ENCODE peak calls at places on chromosomes 3 and 15, in seven cellular contexts. One of them, this sample, is unnamed.

GRCh38 chr3:173397161-173398110 is at the start of gene NLGN1:
- DNase-seq in mesendoderm: peak
- DNase-seq in H1: peak
- DNase-seq in mesenchymal stem cell: peak
- DNase-seq in H9: peak
- DNase-seq in IMR-90: peak
- DNase-seq in neuronal stem cell: peak
- DNase-seq in this sample: peak

GRCh38 chr3:194395767-194396527 is 3.1 kb downstream of the GP5 start:
- DNase-seq in H1: peak
- DNase-seq in IMR-90: peak
- DNase-seq in mesendoderm: peak
- DNase-seq in H9: peak
- DNase-seq in mesenchymal stem cell: peak
- DNase-seq in neuronal stem cell: no peak
- DNase-seq in this sample: no peak

GRCh38 chr15:100985401-100985800 is 66.2 kb downstream of the LRRK1 start:
- DNase-seq in mesenchymal stem cell: no peak
- DNase-seq in H1: no peak
- DNase-seq in neuronal stem cell: no peak
- DNase-seq in H9: no peak
- DNase-seq in IMR-90: no peak
- DNase-seq in mesendoderm: no peak
- DNase-seq in this sample: no peak

GRCh38 chr15:51849866-51850265 is 20.4 kb downstream of the TMOD3 start:
- DNase-seq in neuronal stem cell: no peak
- DNase-seq in mesenchymal stem cell: no peak
- DNase-seq in IMR-90: no peak
- DNase-seq in mesendoderm: no peak
- DNase-seq in H9: no peak
- DNase-seq in H1: no peak
- DNase-seq in this sample: no peak

GRCh38 chr3:101950985-101951733 is 101.8 kb downstream of the NFKBIZ start:
- DNase-seq in mesenchymal stem cell: no peak
- DNase-seq in H9: no peak
- DNase-seq in IMR-90: no peak
- DNase-seq in H1: no peak
- DNase-seq in neuronal stem cell: no peak
- DNase-seq in mesendoderm: no peak
- DNase-seq in this sample: peak

GRCh38 chr3:136055491-136055890 is 90.0 kb downstream of the PPP2R3A start:
- DNase-seq in mesenchymal stem cell: no peak
- DNase-seq in H9: no peak
- DNase-seq in IMR-90: peak
- DNase-seq in mesendoderm: no peak
- DNase-seq in neuronal stem cell: no peak
- DNase-seq in H1: no peak
- DNase-seq in this sample: no peak

GRCh38 chr3:42823351-42823750 is 14.1 kb downstream of the ACKR2 start:
- DNase-seq in mesendoderm: no peak
- DNase-seq in neuronal stem cell: no peak
- DNase-seq in mesenchymal stem cell: no peak
- DNase-seq in H1: no peak
- DNase-seq in H9: no peak
- DNase-seq in IMR-90: peak
- DNase-seq in this sample: no peak

GRCh38 chr3:39361252-39361927 is 21.8 kb upstream of the SLC25A38 start:
- DNase-seq in mesenchymal stem cell: no peak
- DNase-seq in H1: no peak
- DNase-seq in IMR-90: no peak
- DNase-seq in H9: no peak
- DNase-seq in neuronal stem cell: no peak
- DNase-seq in mesendoderm: no peak
- DNase-seq in this sample: no peak

GRCh38 chr15:53910236-53910849 is 67.9 kb upstream of the UNC13C start:
- DNase-seq in neuronal stem cell: no peak
- DNase-seq in mesenchymal stem cell: no peak
- DNase-seq in mesendoderm: no peak
- DNase-seq in IMR-90: no peak
- DNase-seq in H1: no peak
- DNase-seq in H9: no peak
- DNase-seq in this sample: peak

GRCh38 chr3:82002993-82003642 is 241.7 kb upstream of the GBE1 start:
- DNase-seq in mesenchymal stem cell: no peak
- DNase-seq in mesendoderm: no peak
- DNase-seq in H9: no peak
- DNase-seq in H1: no peak
- DNase-seq in IMR-90: no peak
- DNase-seq in neuronal stem cell: no peak
- DNase-seq in this sample: no peak

GRCh38 chr15:78625621-78626280 is 5.0 kb upstream of the CHRNA3 start:
- DNase-seq in H9: no peak
- DNase-seq in mesendoderm: no peak
- DNase-seq in IMR-90: no peak
- DNase-seq in neuronal stem cell: no peak
- DNase-seq in mesenchymal stem cell: no peak
- DNase-seq in H1: no peak
- DNase-seq in this sample: no peak

GRCh38 chr15:33448151-33448550 is 137.4 kb downstream of the RYR3 start:
- DNase-seq in H1: no peak
- DNase-seq in neuronal stem cell: no peak
- DNase-seq in mesendoderm: no peak
- DNase-seq in mesenchymal stem cell: no peak
- DNase-seq in IMR-90: no peak
- DNase-seq in H9: no peak
- DNase-seq in this sample: no peak

GRCh38 chr15:84669726-84670125 is 11.7 kb upstream of the NMB start:
- DNase-seq in H9: no peak
- DNase-seq in IMR-90: peak
- DNase-seq in mesenchymal stem cell: no peak
- DNase-seq in H1: peak
- DNase-seq in neuronal stem cell: no peak
- DNase-seq in mesendoderm: no peak
- DNase-seq in this sample: no peak

GRCh38 chr3:39961404-39961693 is 151.9 kb downstream of the MYRIP start:
- DNase-seq in mesendoderm: no peak
- DNase-seq in neuronal stem cell: no peak
- DNase-seq in mesenchymal stem cell: no peak
- DNase-seq in H1: no peak
- DNase-seq in IMR-90: no peak
- DNase-seq in H9: no peak
- DNase-seq in this sample: no peak

GRCh38 chr3:197957775-197958103 is 2.3 kb upstream of the LMLN start:
- DNase-seq in IMR-90: no peak
- DNase-seq in H9: no peak
- DNase-seq in H1: no peak
- DNase-seq in mesendoderm: no peak
- DNase-seq in neuronal stem cell: no peak
- DNase-seq in mesenchymal stem cell: no peak
- DNase-seq in this sample: peak

GRCh38 chr3:8746780-8747345 is 13.3 kb downstream of the CAV3 start:
- DNase-seq in mesendoderm: no peak
- DNase-seq in mesenchymal stem cell: no peak
- DNase-seq in neuronal stem cell: no peak
- DNase-seq in H1: no peak
- DNase-seq in IMR-90: no peak
- DNase-seq in H9: no peak
- DNase-seq in this sample: no peak

GRCh38 chr3:194933465-194933864 is 247.8 kb downstream of the FAM43A start:
- DNase-seq in mesenchymal stem cell: no peak
- DNase-seq in H1: peak
- DNase-seq in mesendoderm: no peak
- DNase-seq in H9: no peak
- DNase-seq in neuronal stem cell: no peak
- DNase-seq in IMR-90: no peak
- DNase-seq in this sample: no peak

GRCh38 chr3:134978658-134979057 is 183.6 kb downstream of the EPHB1 start:
- DNase-seq in H9: no peak
- DNase-seq in neuronal stem cell: no peak
- DNase-seq in IMR-90: no peak
- DNase-seq in mesenchymal stem cell: no peak
- DNase-seq in mesendoderm: peak
- DNase-seq in H1: no peak
- DNase-seq in this sample: no peak

GRCh38 chr3:123113889-123114450 is 47.1 kb downstream of the PDIA5 start:
- DNase-seq in H9: no peak
- DNase-seq in H1: no peak
- DNase-seq in mesenchymal stem cell: peak
- DNase-seq in IMR-90: no peak
- DNase-seq in mesendoderm: peak
- DNase-seq in neuronal stem cell: no peak
- DNase-seq in this sample: no peak

GRCh38 chr3:187551419-187551818 is 118.8 kb downstream of the SST start:
- DNase-seq in IMR-90: peak
- DNase-seq in neuronal stem cell: no peak
- DNase-seq in mesenchymal stem cell: peak
- DNase-seq in mesendoderm: no peak
- DNase-seq in H9: no peak
- DNase-seq in H1: no peak
- DNase-seq in this sample: no peak

GRCh38 chr15:60973637-60974415 is 255.3 kb downstream of the RORA start:
- DNase-seq in H9: no peak
- DNase-seq in H1: no peak
- DNase-seq in mesendoderm: no peak
- DNase-seq in mesenchymal stem cell: peak
- DNase-seq in neuronal stem cell: peak
- DNase-seq in IMR-90: peak
- DNase-seq in this sample: no peak

GRCh38 chr3:155184027-155184426 is 103.9 kb downstream of the MME start:
- DNase-seq in neuronal stem cell: no peak
- DNase-seq in mesendoderm: no peak
- DNase-seq in H1: no peak
- DNase-seq in H9: no peak
- DNase-seq in mesenchymal stem cell: peak
- DNase-seq in IMR-90: no peak
- DNase-seq in this sample: no peak

GRCh38 chr15:68487087-68487843 is 55.3 kb upstream of the ITGA11 start:
- DNase-seq in mesenchymal stem cell: peak
- DNase-seq in H1: no peak
- DNase-seq in IMR-90: peak
- DNase-seq in neuronal stem cell: no peak
- DNase-seq in mesendoderm: no peak
- DNase-seq in H9: no peak
- DNase-seq in this sample: no peak

GRCh38 chr15:101429191-101429590 is 60.3 kb downstream of the PCSK6 start:
- DNase-seq in mesendoderm: no peak
- DNase-seq in H9: no peak
- DNase-seq in H1: no peak
- DNase-seq in IMR-90: no peak
- DNase-seq in mesenchymal stem cell: no peak
- DNase-seq in neuronal stem cell: no peak
- DNase-seq in this sample: peak

GRCh38 chr15:79682851-79683288 is 213.9 kb downstream of the MTHFS start:
- DNase-seq in mesenchymal stem cell: no peak
- DNase-seq in H1: no peak
- DNase-seq in mesendoderm: no peak
- DNase-seq in IMR-90: peak
- DNase-seq in neuronal stem cell: no peak
- DNase-seq in H9: no peak
- DNase-seq in this sample: no peak

GRCh38 chr3:87082806-87083440 is 92.0 kb upstream of the VGLL3 start:
- DNase-seq in neuronal stem cell: peak
- DNase-seq in H9: peak
- DNase-seq in H1: peak
- DNase-seq in mesenchymal stem cell: peak
- DNase-seq in mesendoderm: peak
- DNase-seq in IMR-90: peak
- DNase-seq in this sample: peak

GRCh38 chr3:172476339-172476738 is 28.1 kb upstream of the GHSR start:
- DNase-seq in neuronal stem cell: no peak
- DNase-seq in H1: no peak
- DNase-seq in IMR-90: no peak
- DNase-seq in H9: no peak
- DNase-seq in mesenchymal stem cell: peak
- DNase-seq in mesendoderm: no peak
- DNase-seq in this sample: no peak

GRCh38 chr15:93121089-93121488 is 32.1 kb upstream of the RGMA start:
- DNase-seq in mesendoderm: no peak
- DNase-seq in mesenchymal stem cell: no peak
- DNase-seq in H1: no peak
- DNase-seq in IMR-90: no peak
- DNase-seq in neuronal stem cell: no peak
- DNase-seq in H9: no peak
- DNase-seq in this sample: no peak

GRCh38 chr3:53826048-53826447 is 20.2 kb downstream of the CHDH start:
- DNase-seq in H1: no peak
- DNase-seq in H9: no peak
- DNase-seq in neuronal stem cell: no peak
- DNase-seq in mesendoderm: no peak
- DNase-seq in mesenchymal stem cell: no peak
- DNase-seq in IMR-90: peak
- DNase-seq in this sample: no peak

GRCh38 chr3:63331520-63331919 is 53.4 kb downstream of the SYNPR start:
- DNase-seq in mesenchymal stem cell: no peak
- DNase-seq in H9: no peak
- DNase-seq in H1: no peak
- DNase-seq in mesendoderm: no peak
- DNase-seq in IMR-90: no peak
- DNase-seq in neuronal stem cell: no peak
- DNase-seq in this sample: no peak
- H3K4ac ChIP-seq in mesenchymal stem cell: no peak
- H3K4ac ChIP-seq in H9: no peak
- H3K4ac ChIP-seq in H1: no peak
- H3K4ac ChIP-seq in mesendoderm: no peak
- H3K4ac ChIP-seq in IMR-90: no peak
- H3K4ac ChIP-seq in neuronal stem cell: no peak
- H3K4ac ChIP-seq in this sample: no peak

GRCh38 chr3:145959457-145960088 is 201.4 kb downstream of the PLOD2 start:
- DNase-seq in H9: no peak
- DNase-seq in neuronal stem cell: no peak
- DNase-seq in mesenchymal stem cell: peak
- DNase-seq in mesendoderm: no peak
- DNase-seq in H1: no peak
- DNase-seq in IMR-90: no peak
- DNase-seq in this sample: no peak
- H3K4ac ChIP-seq in H9: no peak
- H3K4ac ChIP-seq in neuronal stem cell: no peak
- H3K4ac ChIP-seq in mesenchymal stem cell: no peak
- H3K4ac ChIP-seq in mesendoderm: no peak
- H3K4ac ChIP-seq in H1: no peak
- H3K4ac ChIP-seq in IMR-90: no peak
- H3K4ac ChIP-seq in this sample: no peak

DNA sequence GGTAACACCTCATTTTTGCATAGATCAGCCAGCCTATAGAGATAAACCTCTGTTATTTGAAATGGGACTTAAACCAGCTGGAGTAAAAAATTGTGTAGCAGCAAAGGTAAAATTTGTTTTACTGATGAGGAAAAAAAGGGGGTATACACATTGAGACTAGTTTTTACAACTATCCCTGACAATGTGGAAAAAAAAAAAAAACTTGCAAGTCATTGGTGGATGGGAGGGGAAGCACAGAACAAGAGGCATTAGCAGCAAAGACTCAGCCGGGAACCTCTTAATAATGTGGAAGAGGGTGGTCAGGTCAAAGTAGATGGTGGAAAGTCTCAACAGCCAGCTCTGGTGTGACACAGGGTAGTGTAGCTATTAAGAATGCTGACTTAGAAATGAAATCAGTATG is 14.5 kb downstream of the FBXO22 start:
- DNase-seq in neuronal stem cell: no peak
- DNase-seq in H1: no peak
- DNase-seq in mesendoderm: no peak
- DNase-seq in H9: no peak
- DNase-seq in IMR-90: no peak
- DNase-seq in mesenchymal stem cell: no peak
- DNase-seq in this sample: no peak
- H3K4ac ChIP-seq in neuronal stem cell: no peak
- H3K4ac ChIP-seq in H1: no peak
- H3K4ac ChIP-seq in mesendoderm: no peak
- H3K4ac ChIP-seq in H9: no peak
- H3K4ac ChIP-seq in IMR-90: no peak
- H3K4ac ChIP-seq in mesenchymal stem cell: no peak
- H3K4ac ChIP-seq in this sample: no peak

GRCh38 chr3:46541856-46542255 is 24.2 kb downstream of the LRRC2 start:
- DNase-seq in H9: no peak
- DNase-seq in H1: no peak
- DNase-seq in mesenchymal stem cell: no peak
- DNase-seq in mesendoderm: no peak
- DNase-seq in neuronal stem cell: no peak
- DNase-seq in IMR-90: no peak
- DNase-seq in this sample: no peak
- H3K4ac ChIP-seq in H9: no peak
- H3K4ac ChIP-seq in H1: no peak
- H3K4ac ChIP-seq in mesenchymal stem cell: no peak
- H3K4ac ChIP-seq in mesendoderm: no peak
- H3K4ac ChIP-seq in neuronal stem cell: no peak
- H3K4ac ChIP-seq in IMR-90: peak
- H3K4ac ChIP-seq in this sample: no peak